ENCODE peak calls at places on chromosomes 13 and 19, in eight cellular contexts. H, O, A, X, N, F, Q and Z are unnamed samples.

GRCh38 chr13:98187862-98188261 is 10.8 kb upstream of the RNF113B start:
- DNase-seq in H (no peak), O (peak), A (no peak), X (no peak), N (no peak), F (no peak), Q (peak), Z (no peak)

GRCh38 chr13:97723655-97724054 is 229.8 kb upstream of the IPO5 start:
- DNase-seq in H (no peak), O (no peak), A (no peak), X (no peak), N (no peak), F (no peak), Q (no peak), Z (no peak)

GRCh38 chr13:99911069-99911964 is 60.2 kb downstream of the ZIC5 start:
- DNase-seq in H (peak), O (no peak), A (no peak), X (peak), N (no peak), F (no peak), Q (no peak), Z (no peak)

GRCh38 chr13:77516342-77516789 is 19.1 kb upstream of the SCEL start:
- DNase-seq in H (no peak), O (no peak), A (no peak), X (peak), N (no peak), F (no peak), Q (no peak), Z (peak)

GRCh38 chr19:55441692-55442321 is 1.3 kb downstream of the SHISA7 start:
- DNase-seq in H (peak), O (no peak), A (no peak), X (peak), N (no peak), F (no peak), Q (peak), Z (no peak)

GRCh38 chr19:1503089-1503924 is 9.5 kb downstream of the ADAMTSL5 start:
- DNase-seq in H (no peak), O (peak), A (peak), X (peak), N (peak), F (peak), Q (peak), Z (peak)

GRCh38 chr13:113759525-113760137 is 605 bp downstream of the TMEM255B start:
- DNase-seq in H (no peak), O (no peak), A (no peak), X (peak), N (no peak), F (peak), Q (no peak), Z (peak)

GRCh38 chr13:51357928-51358595 is 18.6 kb downstream of the SERPINE3 start:
- DNase-seq in H (no peak), O (no peak), A (no peak), X (peak), N (no peak), F (no peak), Q (no peak), Z (peak)

GRCh38 chr19:55454787-55455243 is 6.6 kb downstream of the ISOC2 start:
- DNase-seq in H (no peak), O (peak), A (no peak), X (peak), N (peak), F (peak), Q (no peak), Z (peak)

GRCh38 chr13:62014299-62014698 is 598.6 kb upstream of the PCDH20 start:
- DNase-seq in H (peak), O (no peak), A (no peak), X (peak), N (no peak), F (peak), Q (no peak), Z (no peak)

GRCh38 chr13:98409281-98409680 is 167.6 kb downstream of the STK24 start:
- DNase-seq in H (no peak), O (no peak), A (no peak), X (no peak), N (no peak), F (no peak), Q (no peak), Z (no peak)

GRCh38 chr19:33386361-33386858 is 12.9 kb downstream of the CEBPG start:
- DNase-seq in H (no peak), O (no peak), A (no peak), X (no peak), N (no peak), F (no peak), Q (peak), Z (no peak)

GRCh38 chr19:52155596-52156359 is 15.6 kb downstream of the ZNF836 start:
- DNase-seq in H (no peak), O (no peak), A (no peak), X (no peak), N (no peak), F (no peak), Q (no peak), Z (no peak)

GRCh38 chr13:48125794-48126228 is 30.9 kb upstream of the MED4 start:
- DNase-seq in H (no peak), O (no peak), A (no peak), X (peak), N (no peak), F (no peak), Q (no peak), Z (peak)

GRCh38 chr19:47518139-47518538 is 3.3 kb upstream of the NAPA start:
- DNase-seq in H (no peak), O (no peak), A (peak), X (no peak), N (peak), F (no peak), Q (no peak), Z (no peak)

GRCh38 chr13:109842521-109842920 is 56.1 kb upstream of the IRS2 start:
- DNase-seq in H (no peak), O (no peak), A (no peak), X (no peak), N (no peak), F (no peak), Q (no peak), Z (no peak)

GRCh38 chr13:48873598-48873997 is 102.1 kb upstream of the FNDC3A start:
- DNase-seq in H (no peak), O (no peak), A (no peak), X (no peak), N (no peak), F (no peak), Q (no peak), Z (no peak)

GRCh38 chr13:47484564-47484963 is 516.5 kb downstream of the SUCLA2 start:
- DNase-seq in H (peak), O (no peak), A (no peak), X (no peak), N (no peak), F (no peak), Q (no peak), Z (no peak)

GRCh38 chr19:18433039-18433691 is 4.8 kb downstream of the ISYNA1 start:
- DNase-seq in H (no peak), O (peak), A (no peak), X (no peak), N (peak), F (no peak), Q (no peak), Z (peak)

GRCh38 chr19:2567580-2567979 is 91.7 kb downstream of the GADD45B start:
- DNase-seq in H (peak), O (no peak), A (no peak), X (no peak), N (no peak), F (no peak), Q (no peak), Z (no peak)